ENCODE peak calls at places on chromosomes 6 and 20, in six cellular contexts. U is H1, R is upper lobe of right lung, W is GM23338, Z is bronchial epithelial cell, A is testis. P is an unnamed sample.

GRCh38 chr6:118902731-118903130 is 8.8 kb downstream of the ASF1A start:
- DNase-seq in U (no peak), W (no peak), R (no peak), A (no peak), Z (peak; percentile 42), P (no peak)

GRCh38 chr20:59828478-59829414 is 104.7 kb downstream of the SYCP2 start:
- DNase-seq in A (peak; percentile 6), U (peak; percentile 17), R (no peak), W (no peak), Z (no peak), P (no peak)

GRCh38 chr20:63655249-63655648 is 2.0 kb upstream of the STMN3 start:
- DNase-seq in W (no peak), A (no peak), R (no peak), U (no peak), Z (no peak), P (no peak)

GRCh38 chr6:8215631-8216030 is 113.3 kb upstream of the EEF1E1 start:
- DNase-seq in A (no peak), R (no peak), U (no peak), W (no peak), Z (peak; percentile 4), P (no peak)

GRCh38 chr6:87357479-87358196 is 13.0 kb downstream of the C6orf163 start:
- DNase-seq in W (peak; percentile 8), A (no peak), U (no peak), R (no peak), Z (no peak), P (no peak)

GRCh38 chr6:107361568-107362270 is 97.6 kb downstream of the PDSS2 start:
- DNase-seq in W (peak; percentile 35), R (no peak), A (no peak), Z (no peak), U (no peak), P (no peak)

GRCh38 chr6:160917581-160917980 is 74.0 kb upstream of the MAP3K4 start:
- DNase-seq in W (no peak), U (no peak), R (no peak), Z (no peak), A (no peak), P (no peak)

GRCh38 chr20:20939006-20939405 is 167.2 kb downstream of the LINC00237 start:
- DNase-seq in Z (no peak), U (no peak), A (no peak), W (no peak), R (no peak), P (no peak)

GRCh38 chr20:1327241-1327653 is 1.7 kb downstream of the SDCBP2 start:
- DNase-seq in U (peak; percentile 27), Z (peak; percentile 70), A (peak; percentile 86), R (peak; percentile 88), W (no peak), P (peak; percentile 51)

GRCh38 chr20:4867036-4867435 is 134.3 kb downstream of the SLC23A2 start:
- DNase-seq in U (no peak), W (no peak), Z (peak; percentile 7), R (no peak), A (no peak), P (no peak)

GRCh38 chr20:41357424-41358163 is 9.0 kb downstream of the EMILIN3 start:
- DNase-seq in W (no peak), Z (no peak), A (no peak), R (no peak), U (no peak), P (no peak)

GRCh38 chr6:165605182-165605875 is 57.7 kb downstream of the PDE10A start:
- DNase-seq in R (no peak), W (no peak), Z (no peak), U (no peak), A (no peak), P (no peak)

GRCh38 chr6:134138226-134138975 is 86.0 kb upstream of the SLC2A12 start:
- DNase-seq in W (no peak), Z (no peak), U (no peak), R (no peak), A (no peak), P (no peak)

GRCh38 chr20:11677445-11678235 is 240.1 kb upstream of the BTBD3 start:
- DNase-seq in Z (no peak), A (no peak), W (no peak), U (no peak), R (no peak), P (no peak)

GRCh38 chr6:57324538-57324937 is 7.1 kb downstream of the PRIM2 start:
- DNase-seq in R (no peak), W (peak; percentile 29), U (no peak), Z (peak; percentile 28), A (no peak), P (no peak)

DNA sequence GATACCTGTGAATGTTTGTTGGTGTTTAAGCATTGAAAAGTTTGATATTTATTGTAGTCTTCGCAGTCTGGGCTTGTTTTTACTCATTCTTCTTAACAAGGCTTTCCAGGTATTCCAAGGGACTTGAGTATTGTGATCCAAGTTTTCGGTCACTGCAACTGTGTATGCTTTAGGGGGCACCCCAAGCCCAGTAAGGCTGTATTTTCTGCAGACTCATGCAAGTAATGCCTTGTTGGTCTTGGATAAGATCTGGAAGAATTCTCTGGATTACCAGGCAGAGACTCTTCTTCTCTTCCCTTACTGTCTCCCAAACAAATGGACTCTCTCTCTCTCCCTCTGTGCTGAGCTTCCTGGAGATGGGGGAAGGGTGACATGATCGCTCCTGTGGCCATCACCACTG is 82.1 kb downstream of the RFPL4B start:
- DNase-seq in R (no peak), Z (no peak), W (peak; percentile 70), U (no peak), A (no peak), P (no peak)
- TF ChIP-seq CTCF in R (no peak), Z (no peak), W (peak; percentile 61), U (no peak), A (no peak), P (peak; percentile 32)

GRCh38 chr6:31401403-31401802 is 2.0 kb upstream of the MICA start:
- DNase-seq in R (no peak), W (no peak), A (peak; percentile 80), Z (peak; percentile 87), U (no peak), P (no peak)

GRCh38 chr6:31400467-31401289 is 2.7 kb upstream of the MICA start:
- DNase-seq in Z (peak; percentile 46), U (peak; percentile 61), W (peak; percentile 84), A (peak; percentile 83), R (peak; percentile 92), P (no peak)

GRCh38 chr6:31399589-31400466 is 3.6 kb upstream of the MICA start:
- DNase-seq in Z (peak; percentile 85), A (peak; percentile 94), W (peak; percentile 86), R (peak; percentile 97), U (peak; percentile 87), P (peak; percentile 81)

GRCh38 chr6:31403283-31403989 is at the start of gene MICA:
- DNase-seq in U (peak; percentile 94), A (peak; percentile 95), R (peak; percentile 95), Z (peak; percentile 86), W (peak; percentile 99), P (peak; percentile 82)

GRCh38 chr6:31402324-31403282 is 792 bp upstream of the MICA start:
- DNase-seq in A (peak; percentile 57), W (peak; percentile 66), Z (peak; percentile 36), R (peak; percentile 72), U (no peak), P (no peak)
- TF ChIP-seq CTCF in A (no peak), W (no peak), Z (no peak), R (no peak), U (no peak), P (no peak)

GRCh38 chr6:39791311-39791710 is 865 bp upstream of the DAAM2 start:
- DNase-seq in R (no peak), W (peak; percentile 47), U (no peak), A (no peak), Z (no peak), P (no peak)

GRCh38 chr6:39793528-39793927 is 1.4 kb downstream of the DAAM2 start:
- DNase-seq in Z (no peak), W (no peak), A (no peak), U (no peak), R (no peak), P (no peak)

GRCh38 chr6:39790772-39791171 is 1.4 kb upstream of the DAAM2 start:
- DNase-seq in U (no peak), W (no peak), R (no peak), Z (no peak), A (no peak), P (no peak)

GRCh38 chr6:39792501-39793450 is 600 bp downstream of the DAAM2 start:
- DNase-seq in U (peak; percentile 50), R (no peak), W (peak; percentile 31), Z (no peak), A (no peak), P (no peak)

GRCh38 chr6:39791850-39792500 is at the start of gene DAAM2:
- DNase-seq in R (peak; percentile 86), U (peak; percentile 75), Z (no peak), W (peak; percentile 66), A (peak; percentile 60), P (peak; percentile 76)
- TF ChIP-seq CTCF in R (no peak), U (peak; percentile 37), Z (no peak), W (peak; percentile 21), A (no peak), P (no peak)

DNA sequence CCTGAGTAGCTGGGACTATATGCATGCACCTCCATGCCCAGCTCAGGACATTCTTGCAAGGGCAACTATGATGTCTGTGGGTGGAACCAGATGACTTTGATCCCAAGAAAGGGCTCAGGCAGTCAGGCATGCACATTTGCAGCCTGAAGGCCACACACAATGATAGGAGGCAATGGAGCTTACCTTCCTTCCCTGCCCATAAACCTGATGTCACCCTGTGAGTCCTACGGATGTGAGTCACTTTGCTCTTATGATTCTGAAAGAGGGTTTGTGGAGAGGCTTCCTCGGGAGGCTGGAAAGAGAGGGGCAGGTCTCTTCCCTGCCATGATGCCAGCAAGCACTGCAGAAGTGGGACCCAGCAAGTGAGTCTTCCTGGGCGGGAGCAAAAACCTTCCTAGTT is 202.4 kb downstream of the LY86 start:
- DNase-seq in U (no peak), A (no peak), Z (peak; percentile 93), W (no peak), R (no peak), P (no peak)
- TF ChIP-seq CTCF in U (no peak), A (no peak), Z (no peak), W (no peak), R (no peak), P (no peak)

GRCh38 chr20:46651091-46651962 is at the start of gene SLC13A3:
- DNase-seq in Z (no peak), A (no peak), R (no peak), W (peak; percentile 82), U (peak; percentile 74), P (peak; percentile 70)
- TF ChIP-seq CTCF in Z (no peak), A (no peak), R (no peak), W (no peak), U (peak; percentile 23), P (no peak)

DNA sequence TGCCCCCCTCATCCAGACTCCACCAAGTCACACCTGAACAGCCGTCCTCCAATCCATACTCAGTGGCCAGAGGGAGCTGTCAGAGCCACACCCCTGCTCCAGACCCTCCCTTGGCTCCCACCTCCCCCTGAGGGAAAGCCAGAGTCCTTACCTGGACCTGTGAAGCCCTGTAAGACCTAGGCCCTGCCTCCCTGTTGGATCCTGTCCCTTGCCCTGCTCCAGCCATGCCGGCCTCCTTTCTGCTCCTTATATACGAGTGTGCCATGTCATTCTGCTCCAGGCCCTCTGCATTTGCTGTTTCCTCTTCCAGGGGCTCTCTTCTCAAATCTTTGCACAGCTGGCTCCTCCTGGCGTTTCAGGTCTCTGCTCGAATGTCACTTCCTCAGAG is 100.3 kb upstream of the MYL9 start:
- DNase-seq in Z (no peak), R (no peak), A (no peak), U (no peak), W (no peak), P (no peak)
- TF ChIP-seq CTCF in Z (no peak), R (no peak), A (no peak), U (no peak), W (no peak), P (no peak)

P was measured in type B pancreatic cell.